ENCODE peak calls at places on chromosome 15, in four cellular contexts. M, F, Q and N are unnamed samples.

GRCh38 chr15:28892789-28893610 is 7.2 kb downstream of the APBA2 start:
- DNase-seq in M (no peak), F (no peak), Q (no peak), N (no peak)

GRCh38 chr15:67433495-67434099 is 87.3 kb upstream of the C15orf61 start:
- DNase-seq in M (peak; percentile 63), F (peak; percentile 24), Q (peak; percentile 15), N (peak; percentile 71)

GRCh38 chr15:70856884-70857546 is 3.1 kb upstream of the LARP6 start:
- DNase-seq in M (no peak), F (no peak), Q (no peak), N (no peak)

GRCh38 chr15:41048397-41048796 is 67.7 kb downstream of the INO80 start:
- DNase-seq in M (no peak), F (peak; percentile 21), Q (no peak), N (no peak)

GRCh38 chr15:71658827-71659729 is 151.3 kb upstream of the NR2E3 start:
- DNase-seq in M (no peak), F (no peak), Q (no peak), N (no peak)

GRCh38 chr15:73341886-73342600 is 26.7 kb downstream of the HCN4 start:
- DNase-seq in M (peak; percentile 61), F (no peak), Q (no peak), N (no peak)

GRCh38 chr15:80823120-80823519 is 44.0 kb downstream of the CEMIP start:
- DNase-seq in M (no peak), F (no peak), Q (no peak), N (no peak)

GRCh38 chr15:88835119-88835518 is 31.9 kb downstream of the ACAN start:
- DNase-seq in M (no peak), F (no peak), Q (no peak), N (no peak)

GRCh38 chr15:40458495-40459371 is 12.1 kb upstream of the CHST14 start:
- DNase-seq in M (no peak), F (no peak), Q (no peak), N (no peak)

DNA sequence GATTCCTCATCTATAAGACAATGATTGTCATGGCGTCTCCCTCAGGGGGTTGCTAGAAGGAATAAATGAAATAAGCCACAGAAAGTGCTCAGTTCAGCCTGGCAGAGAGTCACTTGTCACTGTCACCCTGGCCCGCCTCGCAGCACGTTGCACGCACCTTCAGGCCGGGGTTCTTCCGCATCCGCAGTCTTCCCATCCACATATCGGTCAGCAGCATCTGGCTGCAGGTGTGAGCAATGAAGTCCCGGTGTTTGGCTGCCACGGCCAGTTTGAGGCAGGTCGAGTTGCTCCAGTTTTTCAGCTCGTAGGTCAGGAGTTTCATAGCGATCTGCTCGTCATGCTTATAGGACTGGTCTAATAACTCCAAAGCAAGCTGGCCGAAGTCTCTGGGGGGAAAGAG is 48.5 kb upstream of the MTMR10 start:
- DNase-seq in M (no peak), F (no peak), Q (no peak), N (no peak)
- TF ChIP-seq FOXM1 in M (no peak), F (no peak), Q (no peak), N (no peak)

DNA sequence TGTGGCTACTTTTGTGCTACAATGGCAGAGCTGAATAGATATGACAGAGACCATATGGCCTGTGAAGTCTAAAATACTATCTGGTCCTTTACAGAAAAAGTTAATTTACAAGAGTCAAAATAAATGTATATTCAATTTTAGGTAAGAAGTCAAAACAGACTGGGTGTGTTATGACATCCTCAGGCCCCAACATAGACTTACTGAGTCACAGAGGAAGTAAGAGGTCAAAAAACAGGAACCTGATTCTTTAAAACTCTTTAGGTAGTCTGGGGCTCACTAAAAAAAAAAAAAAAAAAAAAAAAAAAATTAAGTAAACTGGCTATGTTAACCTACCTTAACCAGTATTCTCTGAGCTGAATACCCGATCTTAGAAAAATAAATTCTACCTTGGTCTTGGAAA is 13.1 kb downstream of the DNAAF4 start:
- DNase-seq in M (no peak), F (no peak), Q (no peak), N (no peak)
- TF ChIP-seq POLR2AphosphoS5 in M (no peak), F (no peak), Q (no peak), N (no peak)

DNA sequence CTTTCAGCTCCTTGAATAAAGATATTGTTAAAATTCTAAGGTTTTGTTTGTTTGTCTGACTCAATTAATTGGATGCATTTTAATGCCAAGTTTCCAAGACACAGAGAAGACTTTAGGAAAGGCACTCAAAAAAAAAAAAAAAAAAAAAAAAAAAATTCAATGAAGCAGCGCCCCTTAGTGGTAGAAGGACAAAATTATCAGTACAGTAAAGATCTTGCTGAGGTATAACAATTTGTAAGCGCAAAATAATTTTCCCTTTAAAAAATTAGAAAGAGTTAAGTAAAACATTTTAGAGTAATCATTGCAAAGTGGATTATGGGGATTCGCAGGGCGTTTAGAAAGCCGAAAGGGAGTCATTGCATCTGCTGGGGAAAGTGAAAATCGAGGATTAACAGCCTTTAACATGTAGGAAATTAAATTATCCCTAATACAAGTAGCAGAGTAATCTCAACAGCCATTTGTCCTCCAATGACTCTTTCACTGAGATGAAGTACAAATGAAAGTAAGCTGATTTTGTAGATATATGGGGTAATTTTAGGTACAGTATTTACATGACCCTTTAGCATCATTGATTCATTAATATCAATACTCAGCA is 5.8 kb upstream of the DIS3L start:
- DNase-seq in M (peak; percentile 41), F (no peak), Q (no peak), N (peak; percentile 44)
- TF ChIP-seq FOXM1 in M (no peak), F (no peak), Q (no peak), N (no peak)

DNA sequence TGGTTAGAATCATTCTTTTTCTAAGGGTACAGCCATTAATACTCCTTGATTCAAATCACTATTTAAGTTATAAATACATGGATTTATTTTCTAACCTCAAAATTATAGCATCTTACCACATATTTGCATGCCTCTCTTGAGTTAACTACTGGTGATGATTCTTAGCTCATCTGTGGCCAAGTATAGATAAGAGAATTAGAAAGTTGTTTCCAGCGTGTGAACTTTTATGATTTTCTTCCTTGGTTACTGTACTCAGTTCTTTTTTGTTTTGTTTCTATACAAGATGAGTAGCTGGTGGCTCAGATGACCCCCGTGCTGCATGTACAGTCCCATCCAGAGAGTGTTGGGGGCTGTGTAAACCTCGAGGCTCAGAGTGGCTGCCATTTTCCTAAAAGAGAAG is 124.6 kb downstream of the IGF1R start:
- DNase-seq in M (no peak), F (no peak), Q (no peak), N (no peak)
- TF ChIP-seq POLR2AphosphoS5 in M (no peak), F (no peak), Q (no peak), N (no peak)